ENCODE peak calls at places on chromosome 11, in four cellular contexts. One of them, this sample, is unnamed.

GRCh38 chr11:2090172-2091111 is 48.7 kb downstream of the IGF2 start:
- DNase-seq in aorta: no peak
- DNase-seq in AG04450: no peak
- DNase-seq in HCT116: no peak
- DNase-seq in this sample: no peak

GRCh38 chr11:104256525-104256924 is 92.6 kb upstream of the PDGFD start:
- DNase-seq in aorta: no peak
- DNase-seq in AG04450: no peak
- DNase-seq in HCT116: no peak
- DNase-seq in this sample: peak; percentile 4

GRCh38 chr11:14529933-14530332 is 9.7 kb upstream of the PSMA1 start:
- DNase-seq in aorta: no peak
- DNase-seq in AG04450: no peak
- DNase-seq in HCT116: no peak
- DNase-seq in this sample: peak; percentile 47

GRCh38 chr11:111416231-111416960 is 37.3 kb upstream of the POU2AF1 start:
- DNase-seq in aorta: no peak
- DNase-seq in AG04450: no peak
- DNase-seq in HCT116: no peak
- DNase-seq in this sample: no peak

GRCh38 chr11:79362821-79363220 is 78.0 kb downstream of the TENM4 start:
- DNase-seq in aorta: no peak
- DNase-seq in AG04450: no peak
- DNase-seq in HCT116: no peak
- DNase-seq in this sample: peak; percentile 31

GRCh38 chr11:10984250-10984649 is 126.4 kb upstream of the ZBED5 start:
- DNase-seq in aorta: no peak
- DNase-seq in AG04450: no peak
- DNase-seq in HCT116: peak; percentile 12
- DNase-seq in this sample: no peak

GRCh38 chr11:127056338-127056971 is 55.9 kb upstream of the KIRREL3 start:
- DNase-seq in aorta: no peak
- DNase-seq in AG04450: no peak
- DNase-seq in HCT116: no peak
- DNase-seq in this sample: no peak

GRCh38 chr11:85974126-85974525 is 94.8 kb downstream of the PICALM start:
- DNase-seq in aorta: no peak
- DNase-seq in AG04450: no peak
- DNase-seq in HCT116: no peak
- DNase-seq in this sample: no peak

GRCh38 chr11:117621226-117621625 is 175.8 kb downstream of the DSCAML1 start:
- DNase-seq in aorta: no peak
- DNase-seq in AG04450: no peak
- DNase-seq in HCT116: peak; percentile 8
- DNase-seq in this sample: no peak

GRCh38 chr11:2128102-2128511 is 11.1 kb downstream of the IGF2 start:
- DNase-seq in aorta: peak; percentile 23
- DNase-seq in AG04450: no peak
- DNase-seq in HCT116: no peak
- DNase-seq in this sample: no peak

GRCh38 chr11:44388828-44389645 is 79.1 kb upstream of the ALX4 start:
- DNase-seq in aorta: no peak
- DNase-seq in AG04450: no peak
- DNase-seq in HCT116: no peak
- DNase-seq in this sample: no peak

GRCh38 chr11:41281131-41281742 is 178.2 kb downstream of the LRRC4C start:
- DNase-seq in aorta: no peak
- DNase-seq in AG04450: no peak
- DNase-seq in HCT116: no peak
- DNase-seq in this sample: peak; percentile 3

GRCh38 chr11:69010964-69011623 is 2.0 kb downstream of the MRGPRF start:
- DNase-seq in aorta: peak; percentile 88
- DNase-seq in AG04450: no peak
- DNase-seq in HCT116: peak; percentile 47
- DNase-seq in this sample: peak; percentile 73

GRCh38 chr11:37409124-37409523 is 811.1 kb upstream of the RAG2 start:
- DNase-seq in aorta: no peak
- DNase-seq in AG04450: no peak
- DNase-seq in HCT116: no peak
- DNase-seq in this sample: peak; percentile 25

GRCh38 chr11:65588199-65589054 is 7.2 kb downstream of the KCNK7 start:
- DNase-seq in aorta: peak; percentile 80
- DNase-seq in AG04450: no peak
- DNase-seq in HCT116: no peak
- DNase-seq in this sample: no peak

GRCh38 chr11:95335989-95336388 is 105.0 kb upstream of the SESN3 start:
- DNase-seq in aorta: no peak
- DNase-seq in AG04450: no peak
- DNase-seq in HCT116: no peak
- DNase-seq in this sample: no peak

GRCh38 chr11:118910309-118911112 is 15.2 kb downstream of the BCL9L start:
- DNase-seq in aorta: peak; percentile 87
- DNase-seq in AG04450: peak; percentile 81
- DNase-seq in HCT116: no peak
- DNase-seq in this sample: peak; percentile 77

GRCh38 chr11:58905716-58906547 is 33.4 kb upstream of the GLYATL1 start:
- DNase-seq in aorta: peak; percentile 55
- DNase-seq in AG04450: peak; percentile 71
- DNase-seq in HCT116: no peak
- DNase-seq in this sample: peak; percentile 43

GRCh38 chr11:88206746-88207145 is 31.5 kb upstream of the RAB38 start:
- DNase-seq in aorta: no peak
- DNase-seq in AG04450: no peak
- DNase-seq in HCT116: no peak
- DNase-seq in this sample: no peak

GRCh38 chr11:118907051-118907748 is 18.5 kb downstream of the BCL9L start:
- DNase-seq in aorta: peak; percentile 85
- DNase-seq in AG04450: no peak
- DNase-seq in HCT116: no peak
- DNase-seq in this sample: no peak

GRCh38 chr11:118914178-118914918 is 11.4 kb downstream of the BCL9L start:
- DNase-seq in aorta: no peak
- DNase-seq in AG04450: no peak
- DNase-seq in HCT116: no peak
- DNase-seq in this sample: no peak

GRCh38 chr11:128553662-128554392 is 33.5 kb downstream of the ETS1 start:
- DNase-seq in aorta: no peak
- DNase-seq in AG04450: no peak
- DNase-seq in HCT116: no peak
- DNase-seq in this sample: no peak

GRCh38 chr11:120931057-120931779 is 92.7 kb upstream of the TBCEL start:
- DNase-seq in aorta: no peak
- DNase-seq in AG04450: no peak
- DNase-seq in HCT116: no peak
- DNase-seq in this sample: no peak

GRCh38 chr11:111355956-111356659 is 23.0 kb downstream of the POU2AF1 start:
- DNase-seq in aorta: no peak
- DNase-seq in AG04450: no peak
- DNase-seq in HCT116: no peak
- DNase-seq in this sample: no peak

GRCh38 chr11:110336054-110336453 is 39.6 kb upstream of the RDX start:
- DNase-seq in aorta: no peak
- DNase-seq in AG04450: no peak
- DNase-seq in HCT116: no peak
- DNase-seq in this sample: no peak

GRCh38 chr11:44761546-44761961 is 34.8 kb downstream of the TSPAN18 start:
- DNase-seq in aorta: no peak
- DNase-seq in AG04450: no peak
- DNase-seq in HCT116: no peak
- DNase-seq in this sample: no peak

GRCh38 chr11:117833401-117833891 is 8.9 kb upstream of the FXYD2 start:
- DNase-seq in aorta: no peak
- DNase-seq in AG04450: no peak
- DNase-seq in HCT116: no peak
- DNase-seq in this sample: no peak

DNA sequence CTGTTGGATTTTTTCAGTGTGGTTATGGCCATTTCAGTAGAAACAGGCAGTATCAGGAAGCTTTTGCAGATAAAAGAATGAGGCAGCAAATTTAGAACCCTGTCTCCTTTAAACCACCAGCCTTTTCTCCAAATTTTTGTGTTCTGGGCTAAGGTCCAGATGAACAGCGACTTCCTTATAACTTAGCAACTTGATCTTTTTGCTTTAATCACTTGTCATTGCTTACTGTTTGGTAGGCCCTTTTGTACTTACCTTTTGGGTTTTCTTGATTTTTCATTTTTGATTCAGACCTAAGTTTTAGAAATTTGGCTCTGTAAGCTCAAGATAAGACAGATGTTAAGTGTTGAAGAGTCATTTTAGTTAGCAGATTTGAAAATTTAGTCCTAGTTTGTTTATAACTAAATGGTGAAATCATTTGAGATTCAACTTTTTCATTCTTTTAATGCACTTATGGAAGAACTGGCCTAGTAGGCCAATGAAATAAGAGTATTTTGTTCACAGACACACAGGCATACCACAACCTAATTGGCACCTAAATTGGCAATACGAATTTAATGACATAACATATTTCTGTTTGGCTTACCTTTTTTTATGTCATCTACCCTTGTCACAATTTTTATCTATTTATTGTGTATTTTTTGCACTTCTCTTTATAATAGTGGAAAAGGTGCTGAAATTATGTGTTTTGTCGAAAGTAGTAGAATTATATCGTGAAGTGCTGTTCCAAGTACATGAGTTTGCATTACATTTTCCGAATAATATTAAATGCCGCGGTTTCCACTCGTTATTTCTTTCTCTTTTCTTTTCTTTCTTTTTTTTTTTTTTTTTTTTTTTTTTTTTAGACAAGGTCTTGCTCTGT is 2.1 kb downstream of the RTN3 start:
- DNase-seq in aorta: no peak
- DNase-seq in AG04450: no peak
- DNase-seq in HCT116: no peak
- DNase-seq in this sample: no peak
- H3K27ac ChIP-seq in aorta: no peak overlapping the region
- H3K27ac ChIP-seq in AG04450: no peak overlapping the region
- H3K27ac ChIP-seq in HCT116: no peak overlapping the region
- H3K27ac ChIP-seq in this sample: no peak overlapping the region

GRCh38 chr11:28195449-28195848 is 87.3 kb downstream of the METTL15 start:
- DNase-seq in aorta: no peak
- DNase-seq in AG04450: no peak
- DNase-seq in HCT116: no peak
- DNase-seq in this sample: no peak
- H3K27ac ChIP-seq in aorta: no peak overlapping the region
- H3K27ac ChIP-seq in AG04450: no peak overlapping the region
- H3K27ac ChIP-seq in HCT116: no peak overlapping the region
- H3K27ac ChIP-seq in this sample: no peak overlapping the region

GRCh38 chr11:60840711-60841430 is 1.0 kb upstream of the CCDC86 start:
- DNase-seq in aorta: no peak
- DNase-seq in AG04450: peak; percentile 74
- DNase-seq in HCT116: no peak
- DNase-seq in this sample: no peak

GRCh38 chr11:60838132-60838531 is 3.8 kb upstream of the CCDC86 start:
- DNase-seq in aorta: no peak
- DNase-seq in AG04450: no peak
- DNase-seq in HCT116: peak; percentile 10
- DNase-seq in this sample: no peak

GRCh38 chr11:60835472-60835871 is 6.4 kb upstream of the CCDC86 start:
- DNase-seq in aorta: no peak
- DNase-seq in AG04450: no peak
- DNase-seq in HCT116: no peak
- DNase-seq in this sample: no peak

GRCh38 chr11:60834742-60835141 is 7.2 kb upstream of the CCDC86 start:
- DNase-seq in aorta: no peak
- DNase-seq in AG04450: no peak
- DNase-seq in HCT116: no peak
- DNase-seq in this sample: no peak

GRCh38 chr11:60836866-60837510 is 4.9 kb upstream of the CCDC86 start:
- DNase-seq in aorta: no peak
- DNase-seq in AG04450: no peak
- DNase-seq in HCT116: no peak
- DNase-seq in this sample: no peak
- H3K27ac ChIP-seq in aorta: no peak overlapping the region
- H3K27ac ChIP-seq in AG04450: no peak overlapping the region
- H3K27ac ChIP-seq in HCT116: no peak overlapping the region
- H3K27ac ChIP-seq in this sample: no peak overlapping the region

DNA sequence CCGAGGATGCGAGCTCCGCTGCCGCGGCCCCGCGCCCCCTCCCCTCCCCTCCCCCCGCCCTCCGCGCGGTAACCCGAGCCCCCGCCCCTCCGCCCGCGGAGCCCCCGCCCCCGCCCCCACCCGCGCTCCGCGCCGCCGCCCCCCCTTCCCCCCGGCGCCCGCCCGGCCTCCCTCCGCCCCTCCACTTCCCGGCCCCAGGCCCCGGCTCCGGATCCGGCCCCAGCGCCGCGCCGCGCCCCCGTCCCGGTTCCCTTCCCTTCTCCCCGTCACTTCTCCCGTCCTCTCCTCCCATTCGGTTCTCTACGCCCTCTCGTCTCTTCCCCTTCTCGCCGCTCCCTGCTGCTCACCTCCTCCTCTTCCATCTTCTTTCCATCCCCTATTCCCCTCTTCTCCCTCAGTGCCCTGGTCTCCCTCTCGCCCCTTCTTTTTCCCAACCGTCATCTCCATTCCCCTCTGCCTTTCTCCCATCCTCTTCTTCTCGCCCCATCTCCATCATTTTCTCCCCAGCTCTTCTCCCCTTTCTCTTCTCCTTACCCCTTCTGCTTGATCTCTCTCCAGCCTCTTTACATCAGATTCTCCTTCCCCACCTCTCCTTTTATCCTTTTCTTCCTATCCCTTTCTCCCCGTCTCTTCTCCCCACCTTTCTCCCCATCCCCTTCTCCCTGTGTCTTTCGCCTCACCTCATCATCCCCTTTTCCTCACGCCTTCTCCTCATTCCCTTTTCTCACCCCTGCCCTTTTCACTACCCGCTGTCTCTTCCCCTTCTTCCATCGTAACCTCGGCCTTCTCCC is at the start of gene DCHS1:
- DNase-seq in aorta: peak; percentile 62
- DNase-seq in AG04450: no peak
- DNase-seq in HCT116: no peak
- DNase-seq in this sample: no peak
- H3K27ac ChIP-seq in aorta: peak within 1 kb of the TSS; percentile 70
- H3K27ac ChIP-seq in AG04450: no peak within 1 kb of the TSS
- H3K27ac ChIP-seq in HCT116: no peak within 1 kb of the TSS
- H3K27ac ChIP-seq in this sample: no peak within 1 kb of the TSS

GRCh38 chr11:67482736-67483497 is at the start of gene AIP:
- DNase-seq in aorta: peak; percentile 98
- DNase-seq in AG04450: peak; percentile 94
- DNase-seq in HCT116: peak; percentile 96
- DNase-seq in this sample: peak; percentile 98

GRCh38 chr11:67483498-67483798 is 622 bp downstream of the AIP start:
- DNase-seq in aorta: no peak
- DNase-seq in AG04450: no peak
- DNase-seq in HCT116: no peak
- DNase-seq in this sample: no peak

GRCh38 chr11:67483901-67484665 is 1.3 kb downstream of the AIP start:
- DNase-seq in aorta: peak; percentile 24
- DNase-seq in AG04450: no peak
- DNase-seq in HCT116: no peak
- DNase-seq in this sample: no peak

GRCh38 chr11:67486481-67487195 is 3.8 kb downstream of the AIP start:
- DNase-seq in aorta: peak; percentile 37
- DNase-seq in AG04450: no peak
- DNase-seq in HCT116: no peak
- DNase-seq in this sample: no peak

GRCh38 chr11:67484847-67485311 is 2.1 kb downstream of the AIP start:
- DNase-seq in aorta: peak; percentile 66
- DNase-seq in AG04450: no peak
- DNase-seq in HCT116: no peak
- DNase-seq in this sample: no peak
- H3K27ac ChIP-seq in aorta: no peak overlapping the region
- H3K27ac ChIP-seq in AG04450: no peak overlapping the region
- H3K27ac ChIP-seq in HCT116: no peak overlapping the region
- H3K27ac ChIP-seq in this sample: peak overlapping the region; percentile 34

This sample was measured in RWPE1.